ENCODE peak calls at places on chromosome 4, in seven cellular contexts. G is mesendoderm, L is fibroblast of pulmonary artery, K is adrenal gland, A is fibroblast of the aortic adventitia, C is IMR-90, W is body of pancreas. M is an unnamed sample.

GRCh38 chr4:41365726-41366125 is 109.0 kb downstream of the UCHL1 start:
- DNase-seq in K (no peak), C (no peak), L (no peak), A (no peak), W (no peak), G (no peak), M (no peak)

GRCh38 chr4:174122705-174123104 is 160.8 kb downstream of the FBXO8 start:
- DNase-seq in W (no peak), A (peak; percentile 59), C (no peak), G (no peak), L (peak; percentile 79), K (no peak), M (no peak)

GRCh38 chr4:20682853-20683252 is 17.4 kb upstream of the PACRGL start:
- DNase-seq in L (no peak), C (no peak), G (no peak), W (no peak), K (no peak), A (no peak), M (no peak)

GRCh38 chr4:42268824-42269223 is 116.4 kb upstream of the BEND4 start:
- DNase-seq in A (no peak), L (no peak), G (no peak), C (no peak), K (no peak), W (no peak), M (no peak)

GRCh38 chr4:153518637-153519384 is 52.7 kb downstream of the TMEM131L start:
- DNase-seq in L (peak; percentile 27), W (peak; percentile 60), A (peak; percentile 32), C (peak; percentile 49), K (no peak), G (no peak), M (no peak)

GRCh38 chr4:173525118-173526033 is 4.7 kb downstream of the HAND2 start:
- DNase-seq in A (peak; percentile 68), C (no peak), K (no peak), W (no peak), L (peak; percentile 69), G (peak; percentile 55), M (no peak)

GRCh38 chr4:158854236-158854635 is 85.4 kb downstream of the FNIP2 start:
- DNase-seq in L (no peak), G (no peak), W (no peak), K (no peak), C (no peak), A (no peak), M (no peak)

GRCh38 chr4:116811730-116812129 is 273.6 kb downstream of the TRAM1L1 start:
- DNase-seq in K (no peak), G (no peak), W (no peak), C (no peak), A (no peak), L (no peak), M (no peak)

GRCh38 chr4:28357985-28358384 is 1497.3 kb downstream of the STIM2 start:
- DNase-seq in G (peak; percentile 71), C (peak; percentile 39), A (peak; percentile 28), L (peak; percentile 50), K (no peak), W (no peak), M (no peak)

GRCh38 chr4:7333024-7333780 is 101.5 kb downstream of the PSAPL1 start:
- DNase-seq in A (no peak), L (no peak), C (no peak), G (no peak), K (no peak), W (no peak), M (peak; percentile 28)

GRCh38 chr4:158826057-158826456 is 57.2 kb downstream of the FNIP2 start:
- DNase-seq in W (no peak), G (no peak), A (no peak), L (no peak), K (no peak), C (peak; percentile 26), M (no peak)

GRCh38 chr4:41882622-41883347 is 52.4 kb upstream of the TMEM33 start:
- DNase-seq in K (no peak), A (peak; percentile 26), G (peak; percentile 35), L (peak; percentile 42), C (peak; percentile 23), W (peak; percentile 46), M (peak; percentile 73)

GRCh38 chr4:87633239-87633638 is 16.8 kb upstream of the DMP1 start:
- DNase-seq in G (no peak), W (no peak), K (peak; percentile 32), L (peak; percentile 80), A (peak; percentile 64), C (peak; percentile 3), M (no peak)

GRCh38 chr4:105569014-105569850 is 16.8 kb downstream of the ARHGEF38 start:
- DNase-seq in C (no peak), K (no peak), W (no peak), A (no peak), G (no peak), L (no peak), M (no peak)

GRCh38 chr4:4948370-4948769 is 70.9 kb downstream of the CYTL1 start:
- DNase-seq in G (no peak), C (no peak), L (no peak), W (no peak), A (no peak), K (no peak), M (no peak)

GRCh38 chr4:184873039-184873438 is 47.3 kb upstream of the ACSL1 start:
- DNase-seq in G (no peak), L (no peak), K (no peak), A (peak; percentile 6), W (no peak), C (no peak), M (no peak)

GRCh38 chr4:149605601-149606378 is 209.9 kb downstream of the IQCM start:
- DNase-seq in A (no peak), K (no peak), W (no peak), L (peak; percentile 23), G (peak; percentile 36), C (peak; percentile 58), M (no peak)

DNA sequence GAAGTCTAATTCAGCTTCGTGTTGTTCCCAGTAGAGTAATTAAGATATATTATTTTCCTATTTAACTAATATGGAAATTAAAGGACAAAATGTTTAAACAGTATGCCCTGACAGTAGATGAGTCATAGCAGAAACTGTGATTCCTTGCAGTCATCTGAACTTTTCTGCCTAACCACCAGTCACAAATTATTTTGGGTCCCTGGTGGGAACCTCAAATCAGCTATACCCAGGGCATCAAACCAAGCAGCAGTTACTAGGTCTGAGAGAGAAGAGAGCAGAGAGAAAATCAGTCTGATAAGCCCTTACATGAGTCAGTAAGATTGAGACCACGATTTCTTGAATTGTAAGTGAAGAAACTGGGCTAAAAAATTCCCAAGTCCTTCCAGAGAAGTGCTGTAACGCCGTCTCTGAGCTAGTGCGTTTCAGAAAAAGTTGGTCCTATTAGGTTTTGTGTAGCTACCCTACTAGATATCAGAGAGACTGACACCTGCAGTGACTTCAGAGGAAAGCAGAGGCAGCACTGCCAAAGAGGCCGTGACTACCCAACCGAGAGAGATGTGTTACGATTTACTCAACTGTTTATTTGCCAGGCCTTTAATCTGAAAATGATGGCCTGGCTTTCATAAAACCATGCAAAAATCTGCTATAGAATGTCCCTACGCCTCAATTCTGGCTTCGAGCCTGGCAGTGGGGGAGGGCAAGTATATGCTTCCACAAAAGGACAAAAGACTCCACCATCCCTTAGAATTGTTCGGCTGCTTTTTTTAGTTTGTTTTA is 21.7 kb upstream of the GPM6A start:
- DNase-seq in W (no peak), C (no peak), K (no peak), G (no peak), L (no peak), A (no peak), M (no peak)
- H3K4me3 ChIP-seq in W (no peak overlapping the region), C (no peak overlapping the region), K (no peak overlapping the region), G (no peak overlapping the region), L (no peak overlapping the region), A (no peak overlapping the region), M (no peak overlapping the region)

GRCh38 chr4:123545569-123546122 is 149.1 kb downstream of the SPRY1 start:
- DNase-seq in A (no peak), K (no peak), C (no peak), L (no peak), G (peak; percentile 10), W (no peak), M (no peak)

GRCh38 chr4:123547818-123548200 is 151.2 kb downstream of the SPRY1 start:
- DNase-seq in C (no peak), A (no peak), K (no peak), W (no peak), G (no peak), L (no peak), M (no peak)

GRCh38 chr4:123547167-123547817 is 150.7 kb downstream of the SPRY1 start:
- DNase-seq in C (no peak), L (no peak), A (no peak), K (no peak), W (peak; percentile 84), G (peak; percentile 85), M (no peak)

GRCh38 chr4:123546661-123547060 is 150.1 kb downstream of the SPRY1 start:
- DNase-seq in W (no peak), K (no peak), L (no peak), C (no peak), G (peak; percentile 13), A (no peak), M (no peak)

GRCh38 chr4:123546123-123546654 is 149.6 kb downstream of the SPRY1 start:
- DNase-seq in W (peak; percentile 35), C (no peak), G (no peak), L (no peak), K (no peak), A (no peak), M (no peak)
- H3K4me3 ChIP-seq in W (no peak overlapping the region), C (no peak overlapping the region), G (no peak overlapping the region), L (no peak overlapping the region), K (no peak overlapping the region), A (no peak overlapping the region), M (no peak overlapping the region)

GRCh38 chr4:108160741-108161352 is 7.9 kb downstream of the LEF1 start:
- DNase-seq in G (no peak), C (no peak), A (no peak), W (no peak), K (no peak), L (no peak), M (no peak)

GRCh38 chr4:108163352-108163751 is 5.4 kb downstream of the LEF1 start:
- DNase-seq in G (no peak), C (no peak), W (no peak), K (no peak), L (no peak), A (no peak), M (no peak)

GRCh38 chr4:108156391-108156790 is 12.3 kb downstream of the LEF1 start:
- DNase-seq in A (no peak), C (no peak), G (no peak), K (no peak), L (no peak), W (no peak), M (no peak)

GRCh38 chr4:108157655-108158054 is 11.1 kb downstream of the LEF1 start:
- DNase-seq in W (no peak), A (no peak), L (no peak), C (no peak), G (no peak), K (no peak), M (no peak)

DNA sequence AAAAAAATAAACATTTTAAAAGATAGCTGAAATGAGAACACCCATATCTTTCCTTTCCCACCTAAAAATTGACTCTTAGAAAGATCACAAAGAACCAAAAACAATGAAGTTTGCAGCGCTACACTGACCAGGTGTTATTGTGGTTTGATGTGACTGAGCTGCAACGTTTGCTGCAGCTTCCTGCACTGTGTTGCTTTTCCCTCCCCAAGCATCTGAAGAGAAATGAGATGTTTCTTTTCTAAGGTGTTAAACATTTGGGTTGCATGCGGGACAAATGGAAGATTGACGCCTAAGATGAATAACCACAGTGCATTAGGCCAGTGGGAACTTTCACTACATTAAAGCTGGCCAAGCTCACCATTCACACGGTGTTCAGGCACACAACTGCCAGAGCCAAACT is 8.9 kb downstream of the LEF1 start:
- DNase-seq in W (no peak), G (no peak), C (no peak), K (no peak), L (no peak), A (no peak), M (no peak)
- H3K4me3 ChIP-seq in W (no peak overlapping the region), G (no peak overlapping the region), C (no peak overlapping the region), K (no peak overlapping the region), L (no peak overlapping the region), A (no peak overlapping the region), M (no peak overlapping the region)

GRCh38 chr4:112881842-112882241 is 167.6 kb upstream of the ANK2 start:
- DNase-seq in G (peak; percentile 33), C (no peak), L (peak; percentile 12), A (no peak), K (no peak), W (no peak), M (no peak)
- H3K4me3 ChIP-seq in G (no peak overlapping the region), C (no peak overlapping the region), L (peak overlapping the region; percentile 31), A (no peak overlapping the region), K (no peak overlapping the region), W (no peak overlapping the region), M (no peak overlapping the region)